ENCODE peak calls at places on chromosome 2, in ten cellular contexts. One of them, this sample, is unnamed.

GRCh38 chr2:96617012-96617411 is 21.1 kb downstream of the KANSL3 start:
- DNase-seq in ELF-1: no peak
- DNase-seq in activated CD4-positive, alpha-beta T cell treated with anti-CD3 and anti-CD28 coated beads for 24 hours: no peak
- DNase-seq in SHP77: no peak
- DNase-seq in cardiac fibroblast: no peak
- DNase-seq in stimulated activated CD8-positive, alpha-beta memory T cell treated with anti-CD3 and anti-CD28 coated beads, Interleukin-15, amount 100 ng/mL, for 24 hours: no peak
- DNase-seq in C1 segment of cervical spinal cord: no peak
- DNase-seq in HT1080: no peak
- DNase-seq in spleen: no peak
- DNase-seq in WTC11: no peak
- DNase-seq in this sample: no peak

GRCh38 chr2:114442545-114442944 is at the start of gene DPP10:
- DNase-seq in ELF-1: peak; percentile 57
- DNase-seq in activated CD4-positive, alpha-beta T cell treated with anti-CD3 and anti-CD28 coated beads for 24 hours: no peak
- DNase-seq in SHP77: no peak
- DNase-seq in cardiac fibroblast: peak; percentile 0
- DNase-seq in stimulated activated CD8-positive, alpha-beta memory T cell treated with anti-CD3 and anti-CD28 coated beads, Interleukin-15, amount 100 ng/mL, for 24 hours: no peak
- DNase-seq in C1 segment of cervical spinal cord: no peak
- DNase-seq in HT1080: peak; percentile 20
- DNase-seq in spleen: no peak
- DNase-seq in WTC11: peak; percentile 55
- DNase-seq in this sample: no peak

GRCh38 chr2:240736281-240737250 is 44.9 kb downstream of the AQP12A start:
- DNase-seq in ELF-1: no peak
- DNase-seq in activated CD4-positive, alpha-beta T cell treated with anti-CD3 and anti-CD28 coated beads for 24 hours: no peak
- DNase-seq in SHP77: no peak
- DNase-seq in cardiac fibroblast: no peak
- DNase-seq in stimulated activated CD8-positive, alpha-beta memory T cell treated with anti-CD3 and anti-CD28 coated beads, Interleukin-15, amount 100 ng/mL, for 24 hours: no peak
- DNase-seq in C1 segment of cervical spinal cord: no peak
- DNase-seq in HT1080: no peak
- DNase-seq in spleen: no peak
- DNase-seq in WTC11: no peak
- DNase-seq in this sample: no peak

GRCh38 chr2:237550057-237550415 is 16.3 kb upstream of the PRLH start:
- DNase-seq in ELF-1: no peak
- DNase-seq in activated CD4-positive, alpha-beta T cell treated with anti-CD3 and anti-CD28 coated beads for 24 hours: no peak
- DNase-seq in SHP77: no peak
- DNase-seq in cardiac fibroblast: no peak
- DNase-seq in stimulated activated CD8-positive, alpha-beta memory T cell treated with anti-CD3 and anti-CD28 coated beads, Interleukin-15, amount 100 ng/mL, for 24 hours: no peak
- DNase-seq in C1 segment of cervical spinal cord: no peak
- DNase-seq in HT1080: no peak
- DNase-seq in spleen: peak; percentile 57
- DNase-seq in WTC11: no peak
- DNase-seq in this sample: no peak

GRCh38 chr2:226187126-226187525 is 612.5 kb downstream of the IRS1 start:
- DNase-seq in ELF-1: no peak
- DNase-seq in activated CD4-positive, alpha-beta T cell treated with anti-CD3 and anti-CD28 coated beads for 24 hours: no peak
- DNase-seq in SHP77: no peak
- DNase-seq in cardiac fibroblast: peak; percentile 20
- DNase-seq in stimulated activated CD8-positive, alpha-beta memory T cell treated with anti-CD3 and anti-CD28 coated beads, Interleukin-15, amount 100 ng/mL, for 24 hours: no peak
- DNase-seq in C1 segment of cervical spinal cord: no peak
- DNase-seq in HT1080: no peak
- DNase-seq in spleen: no peak
- DNase-seq in WTC11: no peak
- DNase-seq in this sample: no peak

GRCh38 chr2:30942430-30942829 is 135.2 kb upstream of the CAPN13 start:
- DNase-seq in ELF-1: no peak
- DNase-seq in activated CD4-positive, alpha-beta T cell treated with anti-CD3 and anti-CD28 coated beads for 24 hours: no peak
- DNase-seq in SHP77: no peak
- DNase-seq in cardiac fibroblast: no peak
- DNase-seq in stimulated activated CD8-positive, alpha-beta memory T cell treated with anti-CD3 and anti-CD28 coated beads, Interleukin-15, amount 100 ng/mL, for 24 hours: no peak
- DNase-seq in C1 segment of cervical spinal cord: no peak
- DNase-seq in HT1080: no peak
- DNase-seq in spleen: no peak
- DNase-seq in WTC11: no peak
- DNase-seq in this sample: no peak

GRCh38 chr2:17877811-17878221 is 651 bp upstream of the KCNS3 start:
- DNase-seq in ELF-1: peak; percentile 42
- DNase-seq in activated CD4-positive, alpha-beta T cell treated with anti-CD3 and anti-CD28 coated beads for 24 hours: no peak
- DNase-seq in SHP77: no peak
- DNase-seq in cardiac fibroblast: no peak
- DNase-seq in stimulated activated CD8-positive, alpha-beta memory T cell treated with anti-CD3 and anti-CD28 coated beads, Interleukin-15, amount 100 ng/mL, for 24 hours: no peak
- DNase-seq in C1 segment of cervical spinal cord: no peak
- DNase-seq in HT1080: no peak
- DNase-seq in spleen: no peak
- DNase-seq in WTC11: peak; percentile 31
- DNase-seq in this sample: no peak

GRCh38 chr2:236550701-236551465 is 18.7 kb upstream of the ACKR3 start:
- DNase-seq in ELF-1: no peak
- DNase-seq in activated CD4-positive, alpha-beta T cell treated with anti-CD3 and anti-CD28 coated beads for 24 hours: no peak
- DNase-seq in SHP77: no peak
- DNase-seq in cardiac fibroblast: no peak
- DNase-seq in stimulated activated CD8-positive, alpha-beta memory T cell treated with anti-CD3 and anti-CD28 coated beads, Interleukin-15, amount 100 ng/mL, for 24 hours: no peak
- DNase-seq in C1 segment of cervical spinal cord: no peak
- DNase-seq in HT1080: no peak
- DNase-seq in spleen: no peak
- DNase-seq in WTC11: no peak
- DNase-seq in this sample: no peak

GRCh38 chr2:109017017-109017416 is 28.0 kb upstream of the EDAR start:
- DNase-seq in ELF-1: no peak
- DNase-seq in activated CD4-positive, alpha-beta T cell treated with anti-CD3 and anti-CD28 coated beads for 24 hours: no peak
- DNase-seq in SHP77: no peak
- DNase-seq in cardiac fibroblast: no peak
- DNase-seq in stimulated activated CD8-positive, alpha-beta memory T cell treated with anti-CD3 and anti-CD28 coated beads, Interleukin-15, amount 100 ng/mL, for 24 hours: no peak
- DNase-seq in C1 segment of cervical spinal cord: no peak
- DNase-seq in HT1080: no peak
- DNase-seq in spleen: no peak
- DNase-seq in WTC11: no peak
- DNase-seq in this sample: no peak

GRCh38 chr2:127105656-127106456 is 1.1 kb downstream of the BIN1 start:
- DNase-seq in ELF-1: peak; percentile 76
- DNase-seq in activated CD4-positive, alpha-beta T cell treated with anti-CD3 and anti-CD28 coated beads for 24 hours: no peak
- DNase-seq in SHP77: no peak
- DNase-seq in cardiac fibroblast: peak; percentile 69
- DNase-seq in stimulated activated CD8-positive, alpha-beta memory T cell treated with anti-CD3 and anti-CD28 coated beads, Interleukin-15, amount 100 ng/mL, for 24 hours: no peak
- DNase-seq in C1 segment of cervical spinal cord: no peak
- DNase-seq in HT1080: peak; percentile 57
- DNase-seq in spleen: peak; percentile 79
- DNase-seq in WTC11: peak; percentile 51
- DNase-seq in this sample: no peak

GRCh38 chr2:64327129-64327509 is 126.8 kb upstream of the LGALSL start:
- DNase-seq in ELF-1: no peak
- DNase-seq in activated CD4-positive, alpha-beta T cell treated with anti-CD3 and anti-CD28 coated beads for 24 hours: no peak
- DNase-seq in SHP77: no peak
- DNase-seq in cardiac fibroblast: no peak
- DNase-seq in stimulated activated CD8-positive, alpha-beta memory T cell treated with anti-CD3 and anti-CD28 coated beads, Interleukin-15, amount 100 ng/mL, for 24 hours: no peak
- DNase-seq in C1 segment of cervical spinal cord: no peak
- DNase-seq in HT1080: peak; percentile 17
- DNase-seq in spleen: no peak
- DNase-seq in WTC11: no peak
- DNase-seq in this sample: no peak

GRCh38 chr2:16073921-16074425 is 133.6 kb downstream of the MYCN start:
- DNase-seq in ELF-1: no peak
- DNase-seq in activated CD4-positive, alpha-beta T cell treated with anti-CD3 and anti-CD28 coated beads for 24 hours: no peak
- DNase-seq in SHP77: no peak
- DNase-seq in cardiac fibroblast: no peak
- DNase-seq in stimulated activated CD8-positive, alpha-beta memory T cell treated with anti-CD3 and anti-CD28 coated beads, Interleukin-15, amount 100 ng/mL, for 24 hours: no peak
- DNase-seq in C1 segment of cervical spinal cord: no peak
- DNase-seq in HT1080: no peak
- DNase-seq in spleen: no peak
- DNase-seq in WTC11: no peak
- DNase-seq in this sample: no peak

GRCh38 chr2:216201687-216202306 is 92.6 kb downstream of the XRCC5 start:
- DNase-seq in ELF-1: no peak
- DNase-seq in activated CD4-positive, alpha-beta T cell treated with anti-CD3 and anti-CD28 coated beads for 24 hours: no peak
- DNase-seq in SHP77: no peak
- DNase-seq in cardiac fibroblast: no peak
- DNase-seq in stimulated activated CD8-positive, alpha-beta memory T cell treated with anti-CD3 and anti-CD28 coated beads, Interleukin-15, amount 100 ng/mL, for 24 hours: no peak
- DNase-seq in C1 segment of cervical spinal cord: no peak
- DNase-seq in HT1080: no peak
- DNase-seq in spleen: no peak
- DNase-seq in WTC11: no peak
- DNase-seq in this sample: no peak

GRCh38 chr2:88245109-88245508 is 75.0 kb downstream of the THNSL2 start:
- DNase-seq in ELF-1: no peak
- DNase-seq in activated CD4-positive, alpha-beta T cell treated with anti-CD3 and anti-CD28 coated beads for 24 hours: no peak
- DNase-seq in SHP77: no peak
- DNase-seq in cardiac fibroblast: no peak
- DNase-seq in stimulated activated CD8-positive, alpha-beta memory T cell treated with anti-CD3 and anti-CD28 coated beads, Interleukin-15, amount 100 ng/mL, for 24 hours: no peak
- DNase-seq in C1 segment of cervical spinal cord: no peak
- DNase-seq in HT1080: no peak
- DNase-seq in spleen: no peak
- DNase-seq in WTC11: no peak
- DNase-seq in this sample: no peak

GRCh38 chr2:70831861-70832260 is 3.8 kb downstream of the CD207 start:
- DNase-seq in ELF-1: no peak
- DNase-seq in activated CD4-positive, alpha-beta T cell treated with anti-CD3 and anti-CD28 coated beads for 24 hours: no peak
- DNase-seq in SHP77: no peak
- DNase-seq in cardiac fibroblast: no peak
- DNase-seq in stimulated activated CD8-positive, alpha-beta memory T cell treated with anti-CD3 and anti-CD28 coated beads, Interleukin-15, amount 100 ng/mL, for 24 hours: no peak
- DNase-seq in C1 segment of cervical spinal cord: no peak
- DNase-seq in HT1080: no peak
- DNase-seq in spleen: no peak
- DNase-seq in WTC11: no peak
- DNase-seq in this sample: no peak